ENCODE peak calls at places on chromosome 5, in nine cellular contexts. N is retinal pigment epithelial cell; O is prostate gland; U is endothelial cell of umbilical vein; Q is CD8-positive, alpha-beta T cell; I is pancreas; J is transverse colon; X is GM12865; K is HCT116. B is an unnamed sample.

GRCh38 chr5:35771321-35771720 is 85.4 kb upstream of the IL7R start:
- DNase-seq in X (no peak), N (peak), U (no peak), O (no peak), Q (no peak), J (no peak), I (no peak), K (no peak), B (no peak)

GRCh38 chr5:136174021-136174659 is 18.8 kb downstream of the SMIM32 start:
- DNase-seq in J (no peak), X (peak), K (peak), O (no peak), I (no peak), N (peak), Q (no peak), U (peak), B (no peak)

GRCh38 chr5:123754903-123755302 is 242.9 kb downstream of the CSNK1G3 start:
- DNase-seq in N (no peak), K (no peak), O (no peak), Q (no peak), J (no peak), U (no peak), X (no peak), I (no peak), B (no peak)

GRCh38 chr5:93800988-93801811 is 59.8 kb upstream of the POU5F2 start:
- DNase-seq in N (peak), U (peak), X (peak), K (peak), O (peak), J (no peak), Q (no peak), I (no peak), B (no peak)

GRCh38 chr5:148697177-148697820 is 43.0 kb upstream of the HTR4 start:
- DNase-seq in I (no peak), Q (no peak), J (no peak), X (no peak), N (no peak), U (peak), O (no peak), K (no peak), B (no peak)

GRCh38 chr5:75142566-75143136 is 90.3 kb upstream of the GCNT4 start:
- DNase-seq in I (no peak), J (no peak), Q (no peak), O (no peak), X (no peak), K (no peak), N (no peak), U (no peak), B (no peak)

GRCh38 chr5:160439205-160439600 is 17.5 kb downstream of the PTTG1 start:
- DNase-seq in N (no peak), U (peak), Q (peak), K (peak), O (peak), X (peak), J (peak), I (peak), B (no peak)

GRCh38 chr5:181191526-181192336 is 13.3 kb downstream of the TRIM7 start:
- DNase-seq in Q (peak), O (peak), K (peak), X (peak), N (no peak), I (peak), U (peak), J (peak), B (no peak)

GRCh38 chr5:144774247-144774646 is 603.6 kb downstream of the KCTD16 start:
- DNase-seq in U (no peak), J (no peak), Q (no peak), O (no peak), K (no peak), I (no peak), X (no peak), N (no peak), B (peak)

GRCh38 chr5:136016945-136017530 is 11.8 kb upstream of the TGFBI start:
- DNase-seq in K (peak), J (no peak), O (no peak), U (peak), X (no peak), Q (no peak), I (no peak), N (peak), B (peak)

DNA sequence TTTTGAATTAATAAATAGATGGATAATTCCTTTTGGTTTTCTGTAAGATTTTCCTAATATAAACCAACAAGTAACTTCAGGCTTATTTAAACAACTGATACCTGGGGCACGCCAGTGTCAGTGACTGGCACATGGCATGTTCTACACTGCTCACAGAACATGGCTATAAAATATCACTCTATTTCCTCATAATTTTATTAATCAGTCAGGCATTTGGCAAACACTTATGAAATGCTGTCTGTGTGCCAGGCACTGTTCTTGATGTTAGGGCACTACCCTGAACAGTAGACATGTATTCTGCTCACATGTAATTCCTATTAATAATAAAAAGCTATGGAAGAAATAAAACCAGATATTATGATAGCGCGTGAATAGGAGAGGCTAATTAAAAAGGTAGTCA is 661.0 kb downstream of the DTWD2 start:
- DNase-seq in O (no peak), I (no peak), X (no peak), J (no peak), N (no peak), K (no peak), U (no peak), Q (no peak), B (no peak)
- TF ChIP-seq CTCF in O (no peak), I (no peak), X (no peak), J (no peak), N (no peak), K (no peak), U (no peak), Q (no peak), B (no peak)

GRCh38 chr5:172177232-172177631 is 10.8 kb downstream of the STK10 start:
- DNase-seq in Q (no peak), J (no peak), U (no peak), X (no peak), K (no peak), O (no peak), I (no peak), N (no peak), B (no peak)

GRCh38 chr5:172179032-172179989 is 8.7 kb downstream of the STK10 start:
- DNase-seq in X (peak), K (no peak), O (no peak), U (peak), Q (peak), J (peak), N (no peak), I (no peak), B (no peak)

GRCh38 chr5:172180936-172181335 is 7.1 kb downstream of the STK10 start:
- DNase-seq in X (no peak), O (no peak), I (no peak), U (no peak), J (no peak), Q (peak), K (no peak), N (no peak), B (no peak)

GRCh38 chr5:172175263-172175719 is 12.7 kb downstream of the STK10 start:
- DNase-seq in X (peak), Q (peak), U (no peak), O (no peak), N (no peak), K (no peak), I (no peak), J (peak), B (no peak)

DNA sequence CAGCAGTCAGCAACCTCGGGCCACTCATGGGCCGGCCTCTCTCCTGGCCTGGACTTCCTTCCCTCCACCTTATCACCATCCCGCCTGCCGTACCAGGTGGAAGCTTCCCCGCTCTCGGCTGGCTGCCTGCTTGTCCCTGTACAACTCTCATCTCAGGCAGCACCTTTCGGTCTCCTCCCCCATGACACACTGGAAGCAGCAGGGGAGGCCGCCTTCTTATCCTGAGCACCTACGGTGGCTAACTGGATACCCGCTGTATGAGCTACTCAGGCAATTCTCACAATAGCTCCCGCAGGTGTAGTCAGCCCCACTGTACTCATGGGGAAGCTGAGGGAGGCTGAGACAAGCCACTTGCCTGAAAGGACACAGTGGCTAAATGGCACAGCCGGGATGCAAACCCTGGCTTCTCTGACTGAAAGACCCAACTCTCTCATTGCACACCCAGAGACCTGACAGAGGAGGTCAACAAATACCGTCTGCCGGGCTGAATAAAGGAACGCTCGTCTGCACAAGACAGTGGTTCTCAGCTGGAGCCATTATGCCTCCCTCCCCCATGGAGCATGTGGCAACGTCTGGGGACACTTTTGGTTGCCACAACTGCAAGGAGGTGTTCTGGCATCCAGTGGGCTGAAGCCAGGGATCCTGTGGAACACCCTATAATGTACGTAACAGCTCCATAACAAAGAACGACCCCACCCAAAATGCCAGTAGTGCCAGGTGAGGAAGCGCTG is 9.6 kb downstream of the STK10 start:
- DNase-seq in X (peak), N (no peak), I (no peak), Q (peak), K (no peak), J (no peak), O (no peak), U (no peak), B (no peak)
- H3K4me3 ChIP-seq in X (peak), N (no peak), I (no peak), Q (peak), K (no peak), J (peak), O (no peak), U (no peak), B (no peak)

DNA sequence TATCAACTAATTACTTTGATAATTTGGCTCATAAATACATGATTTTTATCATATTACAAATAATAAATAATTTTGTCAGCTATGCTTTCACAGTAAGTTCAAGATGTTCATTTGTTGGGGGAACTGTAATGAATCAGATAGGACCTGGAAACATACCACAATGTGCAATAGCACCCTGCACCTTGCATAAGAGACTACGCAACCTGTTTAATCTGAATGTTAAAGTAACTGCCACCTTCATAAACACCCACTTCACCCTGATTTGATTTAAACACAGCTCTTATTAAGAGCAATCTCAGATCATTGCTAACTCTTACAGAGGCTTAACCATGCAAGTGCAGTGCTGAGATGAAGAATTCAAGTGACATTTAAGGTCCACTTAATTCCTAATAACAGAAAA is 69.1 kb upstream of the GABRA1 start:
- DNase-seq in J (no peak), N (no peak), O (no peak), K (no peak), I (no peak), U (no peak), Q (no peak), X (no peak), B (no peak)
- TF ChIP-seq CTCF in J (no peak), N (no peak), O (no peak), K (no peak), I (no peak), U (no peak), Q (no peak), X (no peak), B (no peak)

DNA sequence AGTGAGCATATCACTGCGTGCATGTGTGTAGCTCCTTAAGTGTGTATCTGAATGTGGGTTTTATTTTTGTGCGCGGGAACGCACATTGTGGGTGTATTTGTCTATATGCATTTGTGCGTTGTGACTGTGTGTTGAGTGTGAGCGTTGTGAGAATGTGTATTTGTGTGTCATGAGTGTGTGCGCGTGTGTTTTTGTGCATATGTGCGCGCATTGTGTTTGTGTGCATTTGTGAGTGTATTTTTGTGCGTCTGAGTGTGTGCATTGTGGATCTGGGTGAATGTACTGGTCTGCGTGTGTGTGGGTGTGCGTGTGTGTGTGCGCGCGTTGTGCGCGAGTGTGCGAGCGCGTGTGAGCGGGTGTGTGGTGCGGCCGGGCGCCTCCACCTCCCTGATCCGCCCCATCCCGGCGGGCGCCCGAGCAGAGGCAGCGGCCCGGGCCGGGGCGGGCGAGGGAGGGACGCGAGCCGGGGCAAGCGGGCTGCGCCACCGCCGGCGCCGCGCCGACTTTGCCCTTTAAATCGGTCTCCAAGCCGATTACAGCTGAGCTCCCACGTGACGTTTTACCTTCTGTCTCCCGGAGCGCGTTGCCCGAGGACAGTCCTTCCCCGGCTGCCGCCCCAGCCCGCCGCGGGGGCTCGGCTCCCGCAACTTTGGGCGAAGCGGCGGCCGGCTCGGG is at the start of gene RASGRF2:
- DNase-seq in K (no peak), N (no peak), I (no peak), J (peak), X (no peak), U (peak), O (no peak), Q (peak), B (no peak)
- H3K4me3 ChIP-seq in K (no peak), N (peak), I (no peak), J (peak), X (no peak), U (peak), O (peak), Q (peak), B (peak)

B was measured in epithelial cell of proximal tubule.